ENCODE peak calls at places on chromosomes 5 and 9, in eight cellular contexts. One of them, this sample, is unnamed.

GRCh38 chr9:108861464-108861863 is 602 bp upstream of the ACTL7A start:
- DNase-seq in cardiac fibroblast: no peak
- DNase-seq in GM12878: no peak
- DNase-seq in astrocyte of the cerebellum: no peak
- DNase-seq in fibroblast of the aortic adventitia: no peak
- DNase-seq in GM20000: no peak
- DNase-seq in A673: no peak
- DNase-seq in lower leg skin: no peak
- DNase-seq in this sample: no peak

GRCh38 chr9:21023861-21024260 is 7.6 kb downstream of the HACD4 start:
- DNase-seq in cardiac fibroblast: no peak
- DNase-seq in lower leg skin: no peak
- DNase-seq in A673: no peak
- DNase-seq in GM20000: no peak
- DNase-seq in GM12878: no peak
- DNase-seq in astrocyte of the cerebellum: no peak
- DNase-seq in fibroblast of the aortic adventitia: no peak
- DNase-seq in this sample: no peak

GRCh38 chr5:77101298-77101697 is 14.2 kb upstream of the ZBED3 start:
- DNase-seq in astrocyte of the cerebellum: no peak
- DNase-seq in lower leg skin: no peak
- DNase-seq in cardiac fibroblast: peak
- DNase-seq in GM20000: no peak
- DNase-seq in A673: no peak
- DNase-seq in fibroblast of the aortic adventitia: peak
- DNase-seq in GM12878: no peak
- DNase-seq in this sample: no peak

GRCh38 chr5:5588386-5588785 is 165.9 kb downstream of the ICE1 start:
- DNase-seq in GM20000: no peak
- DNase-seq in astrocyte of the cerebellum: no peak
- DNase-seq in fibroblast of the aortic adventitia: no peak
- DNase-seq in GM12878: no peak
- DNase-seq in lower leg skin: no peak
- DNase-seq in cardiac fibroblast: no peak
- DNase-seq in A673: no peak
- DNase-seq in this sample: no peak

GRCh38 chr9:134403682-134404301 is 77.5 kb downstream of the RXRA start:
- DNase-seq in GM12878: no peak
- DNase-seq in A673: no peak
- DNase-seq in fibroblast of the aortic adventitia: peak
- DNase-seq in cardiac fibroblast: peak
- DNase-seq in lower leg skin: peak
- DNase-seq in GM20000: peak
- DNase-seq in astrocyte of the cerebellum: peak
- DNase-seq in this sample: no peak

GRCh38 chr9:811101-811531 is 30.4 kb upstream of the DMRT1 start:
- DNase-seq in lower leg skin: no peak
- DNase-seq in fibroblast of the aortic adventitia: peak
- DNase-seq in GM20000: no peak
- DNase-seq in A673: no peak
- DNase-seq in GM12878: no peak
- DNase-seq in astrocyte of the cerebellum: no peak
- DNase-seq in cardiac fibroblast: no peak
- DNase-seq in this sample: no peak

GRCh38 chr5:116011046-116011445 is 21.2 kb upstream of the ARL14EPL start:
- DNase-seq in GM12878: no peak
- DNase-seq in lower leg skin: no peak
- DNase-seq in A673: no peak
- DNase-seq in GM20000: no peak
- DNase-seq in cardiac fibroblast: no peak
- DNase-seq in fibroblast of the aortic adventitia: peak
- DNase-seq in astrocyte of the cerebellum: no peak
- DNase-seq in this sample: no peak

GRCh38 chr5:103228056-103228455 is 30.5 kb upstream of the MACIR start:
- DNase-seq in lower leg skin: no peak
- DNase-seq in GM20000: no peak
- DNase-seq in A673: no peak
- DNase-seq in fibroblast of the aortic adventitia: peak
- DNase-seq in GM12878: no peak
- DNase-seq in astrocyte of the cerebellum: no peak
- DNase-seq in cardiac fibroblast: no peak
- DNase-seq in this sample: no peak

GRCh38 chr5:175363300-175363699 is 80.7 kb downstream of the DRD1 start:
- DNase-seq in cardiac fibroblast: no peak
- DNase-seq in GM12878: no peak
- DNase-seq in A673: no peak
- DNase-seq in lower leg skin: no peak
- DNase-seq in fibroblast of the aortic adventitia: no peak
- DNase-seq in astrocyte of the cerebellum: no peak
- DNase-seq in GM20000: no peak
- DNase-seq in this sample: no peak

GRCh38 chr9:99259231-99259918 is 37.3 kb downstream of the SEC61B start:
- DNase-seq in A673: no peak
- DNase-seq in astrocyte of the cerebellum: no peak
- DNase-seq in fibroblast of the aortic adventitia: peak
- DNase-seq in cardiac fibroblast: peak
- DNase-seq in GM20000: no peak
- DNase-seq in GM12878: no peak
- DNase-seq in lower leg skin: peak
- DNase-seq in this sample: no peak

GRCh38 chr5:44372028-44372427 is 17.2 kb downstream of the FGF10 start:
- DNase-seq in cardiac fibroblast: no peak
- DNase-seq in GM20000: no peak
- DNase-seq in GM12878: no peak
- DNase-seq in lower leg skin: no peak
- DNase-seq in astrocyte of the cerebellum: no peak
- DNase-seq in fibroblast of the aortic adventitia: no peak
- DNase-seq in A673: no peak
- DNase-seq in this sample: no peak

GRCh38 chr9:37792122-37792521 is 7.3 kb upstream of the EXOSC3 start:
- DNase-seq in fibroblast of the aortic adventitia: no peak
- DNase-seq in GM20000: no peak
- DNase-seq in GM12878: no peak
- DNase-seq in astrocyte of the cerebellum: no peak
- DNase-seq in A673: no peak
- DNase-seq in lower leg skin: no peak
- DNase-seq in cardiac fibroblast: no peak
- DNase-seq in this sample: no peak

GRCh38 chr9:114278881-114279570 is 43.9 kb upstream of the ORM1 start:
- DNase-seq in GM20000: no peak
- DNase-seq in A673: peak
- DNase-seq in fibroblast of the aortic adventitia: no peak
- DNase-seq in lower leg skin: no peak
- DNase-seq in astrocyte of the cerebellum: no peak
- DNase-seq in cardiac fibroblast: peak
- DNase-seq in GM12878: no peak
- DNase-seq in this sample: no peak

GRCh38 chr5:143162810-143163209 is 240.7 kb downstream of the NR3C1 start:
- DNase-seq in A673: no peak
- DNase-seq in cardiac fibroblast: no peak
- DNase-seq in GM12878: no peak
- DNase-seq in lower leg skin: no peak
- DNase-seq in GM20000: no peak
- DNase-seq in fibroblast of the aortic adventitia: no peak
- DNase-seq in astrocyte of the cerebellum: no peak
- DNase-seq in this sample: no peak

GRCh38 chr5:134464988-134465855 is 53.5 kb upstream of the CDKN2AIPNL start:
- DNase-seq in A673: no peak
- DNase-seq in lower leg skin: no peak
- DNase-seq in GM12878: peak
- DNase-seq in astrocyte of the cerebellum: no peak
- DNase-seq in cardiac fibroblast: no peak
- DNase-seq in GM20000: peak
- DNase-seq in fibroblast of the aortic adventitia: no peak
- DNase-seq in this sample: no peak

GRCh38 chr9:115604831-115605483 is 487.0 kb upstream of the TNC start:
- DNase-seq in cardiac fibroblast: peak
- DNase-seq in lower leg skin: no peak
- DNase-seq in GM20000: no peak
- DNase-seq in astrocyte of the cerebellum: peak
- DNase-seq in A673: no peak
- DNase-seq in fibroblast of the aortic adventitia: peak
- DNase-seq in GM12878: no peak
- DNase-seq in this sample: no peak

GRCh38 chr5:1792842-1793266 is 6.8 kb downstream of the MRPL36 start:
- DNase-seq in GM20000: peak
- DNase-seq in A673: peak
- DNase-seq in fibroblast of the aortic adventitia: peak
- DNase-seq in GM12878: peak
- DNase-seq in astrocyte of the cerebellum: peak
- DNase-seq in lower leg skin: no peak
- DNase-seq in cardiac fibroblast: peak
- DNase-seq in this sample: no peak

GRCh38 chr5:74521401-74521800 is 119.1 kb downstream of the ENC1 start:
- DNase-seq in GM12878: no peak
- DNase-seq in fibroblast of the aortic adventitia: no peak
- DNase-seq in GM20000: no peak
- DNase-seq in astrocyte of the cerebellum: no peak
- DNase-seq in A673: no peak
- DNase-seq in lower leg skin: no peak
- DNase-seq in cardiac fibroblast: no peak
- DNase-seq in this sample: no peak

GRCh38 chr9:99018653-99019052 is 74.9 kb downstream of the COL15A1 start:
- DNase-seq in lower leg skin: no peak
- DNase-seq in A673: no peak
- DNase-seq in astrocyte of the cerebellum: no peak
- DNase-seq in cardiac fibroblast: no peak
- DNase-seq in GM20000: no peak
- DNase-seq in GM12878: no peak
- DNase-seq in fibroblast of the aortic adventitia: no peak
- DNase-seq in this sample: no peak

GRCh38 chr9:134895849-134896833 is 15.5 kb downstream of the FCN2 start:
- DNase-seq in A673: peak
- DNase-seq in cardiac fibroblast: peak
- DNase-seq in GM20000: no peak
- DNase-seq in fibroblast of the aortic adventitia: peak
- DNase-seq in GM12878: no peak
- DNase-seq in lower leg skin: peak
- DNase-seq in astrocyte of the cerebellum: peak
- DNase-seq in this sample: no peak

GRCh38 chr5:156824800-156825199 is 25.3 kb upstream of the PPP1R2B start:
- DNase-seq in lower leg skin: no peak
- DNase-seq in GM12878: no peak
- DNase-seq in fibroblast of the aortic adventitia: peak
- DNase-seq in cardiac fibroblast: peak
- DNase-seq in GM20000: no peak
- DNase-seq in astrocyte of the cerebellum: peak
- DNase-seq in A673: peak
- DNase-seq in this sample: peak
- TF ChIP-seq CTCF in lower leg skin: no peak
- TF ChIP-seq CTCF in GM12878: peak
- TF ChIP-seq CTCF in fibroblast of the aortic adventitia: no peak
- TF ChIP-seq CTCF in cardiac fibroblast: no peak
- TF ChIP-seq CTCF in GM20000: no peak
- TF ChIP-seq CTCF in astrocyte of the cerebellum: peak
- TF ChIP-seq CTCF in A673: peak
- TF ChIP-seq CTCF in this sample: peak

GRCh38 chr5:112485802-112486427 is 66.8 kb upstream of the EPB41L4A start:
- DNase-seq in GM20000: no peak
- DNase-seq in A673: no peak
- DNase-seq in lower leg skin: no peak
- DNase-seq in cardiac fibroblast: peak
- DNase-seq in fibroblast of the aortic adventitia: no peak
- DNase-seq in GM12878: no peak
- DNase-seq in astrocyte of the cerebellum: no peak
- DNase-seq in this sample: no peak

GRCh38 chr5:112492291-112492690 is 73.2 kb upstream of the EPB41L4A start:
- DNase-seq in GM12878: peak
- DNase-seq in lower leg skin: no peak
- DNase-seq in GM20000: peak
- DNase-seq in cardiac fibroblast: peak
- DNase-seq in A673: peak
- DNase-seq in astrocyte of the cerebellum: peak
- DNase-seq in fibroblast of the aortic adventitia: peak
- DNase-seq in this sample: peak

GRCh38 chr5:112491257-112491656 is 72.2 kb upstream of the EPB41L4A start:
- DNase-seq in astrocyte of the cerebellum: no peak
- DNase-seq in GM20000: no peak
- DNase-seq in GM12878: no peak
- DNase-seq in lower leg skin: no peak
- DNase-seq in fibroblast of the aortic adventitia: no peak
- DNase-seq in cardiac fibroblast: no peak
- DNase-seq in A673: peak
- DNase-seq in this sample: peak
- TF ChIP-seq CTCF in astrocyte of the cerebellum: peak
- TF ChIP-seq CTCF in GM20000: no peak
- TF ChIP-seq CTCF in GM12878: peak
- TF ChIP-seq CTCF in lower leg skin: no peak
- TF ChIP-seq CTCF in fibroblast of the aortic adventitia: peak
- TF ChIP-seq CTCF in cardiac fibroblast: peak
- TF ChIP-seq CTCF in A673: peak
- TF ChIP-seq CTCF in this sample: peak

DNA sequence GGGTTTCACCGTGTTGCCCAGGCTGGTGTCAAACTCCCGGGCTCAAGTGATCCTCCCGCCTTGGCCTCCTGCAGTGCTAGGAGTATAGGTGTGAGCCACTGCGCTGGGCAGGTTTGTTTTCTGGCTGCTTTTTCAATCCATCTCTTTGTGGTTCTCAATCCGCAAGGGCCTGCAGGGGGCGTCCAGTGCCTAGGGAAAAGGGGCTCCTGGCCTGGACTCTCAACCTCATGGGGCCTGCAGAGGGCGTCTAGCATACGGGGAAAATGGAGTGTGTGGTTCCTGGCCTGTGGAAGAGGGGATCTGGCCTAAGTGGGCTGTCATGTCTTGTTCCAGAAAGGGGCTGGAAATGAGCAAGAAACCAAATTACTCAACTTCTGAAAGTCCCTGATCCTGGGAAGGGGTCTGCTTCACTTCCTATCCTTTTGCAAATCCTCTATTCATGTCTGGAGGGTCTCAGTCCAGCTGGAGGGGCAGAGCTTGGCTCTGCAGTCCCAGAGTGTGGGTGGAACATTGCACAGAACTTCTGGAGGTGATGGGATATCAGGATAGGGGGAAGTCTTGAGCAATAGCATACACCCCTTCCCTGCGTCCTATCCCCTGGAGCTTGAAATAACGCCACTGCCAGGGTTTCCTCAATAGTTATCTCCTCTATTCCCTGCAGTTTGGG is 12.7 kb upstream of the CCL27 start:
- DNase-seq in fibroblast of the aortic adventitia: peak
- DNase-seq in GM12878: no peak
- DNase-seq in astrocyte of the cerebellum: peak
- DNase-seq in cardiac fibroblast: peak
- DNase-seq in lower leg skin: no peak
- DNase-seq in GM20000: peak
- DNase-seq in A673: peak
- DNase-seq in this sample: peak
- TF ChIP-seq CTCF in fibroblast of the aortic adventitia: peak
- TF ChIP-seq CTCF in GM12878: peak
- TF ChIP-seq CTCF in astrocyte of the cerebellum: peak
- TF ChIP-seq CTCF in cardiac fibroblast: peak
- TF ChIP-seq CTCF in lower leg skin: no peak
- TF ChIP-seq CTCF in GM20000: peak
- TF ChIP-seq CTCF in A673: peak
- TF ChIP-seq CTCF in this sample: peak

DNA sequence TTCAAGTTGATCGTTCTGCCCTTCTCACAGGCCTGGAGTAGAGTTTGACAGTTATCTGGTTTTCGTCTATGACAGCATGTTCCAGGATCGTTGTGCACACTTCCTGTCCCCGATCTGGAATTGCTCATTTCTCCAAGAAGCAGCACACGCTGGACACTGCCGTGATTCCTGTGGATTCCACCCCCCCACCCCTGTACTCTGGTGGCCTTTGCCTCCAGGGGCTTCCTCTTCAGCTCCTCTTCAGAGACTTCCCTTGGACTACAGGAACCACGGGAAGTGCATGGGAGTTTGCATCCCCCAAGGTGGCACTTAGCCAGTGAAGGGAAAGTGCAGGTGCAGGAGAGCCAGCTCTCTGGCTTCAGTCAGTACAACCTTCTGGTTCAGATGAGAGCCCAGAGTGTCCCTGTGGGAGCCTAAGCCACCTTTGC is 160.7 kb downstream of the CACNA1B start:
- DNase-seq in fibroblast of the aortic adventitia: no peak
- DNase-seq in GM12878: no peak
- DNase-seq in GM20000: no peak
- DNase-seq in A673: no peak
- DNase-seq in cardiac fibroblast: no peak
- DNase-seq in lower leg skin: no peak
- DNase-seq in astrocyte of the cerebellum: no peak
- DNase-seq in this sample: no peak
- TF ChIP-seq CTCF in fibroblast of the aortic adventitia: no peak
- TF ChIP-seq CTCF in GM12878: no peak
- TF ChIP-seq CTCF in GM20000: no peak
- TF ChIP-seq CTCF in A673: no peak
- TF ChIP-seq CTCF in cardiac fibroblast: no peak
- TF ChIP-seq CTCF in lower leg skin: no peak
- TF ChIP-seq CTCF in astrocyte of the cerebellum: no peak
- TF ChIP-seq CTCF in this sample: no peak

This sample was measured in endothelial cell.